ENCODE peak calls at places on chromosome 9, in four cellular contexts. I is left lung, C is testis, J is dorsolateral prefrontal cortex. L is an unnamed sample.
A peak's percentile ranks its signal among the peaks of the same experiment; 100 is the strongest.

GRCh38 chr9:35516481-35516880 is 26.6 kb downstream of the RUSC2 start:
- DNase-seq in C (no peak), I (no peak), J (no peak), L (no peak)

GRCh38 chr9:28329323-28329722 is 756.0 kb upstream of the C9orf72 start:
- DNase-seq in C (no peak), I (no peak), J (no peak), L (no peak)

GRCh38 chr9:27856054-27856453 is 282.8 kb upstream of the C9orf72 start:
- DNase-seq in I (no peak), J (no peak), C (no peak), L (no peak)

GRCh38 chr9:131616983-131617604 is 71.8 kb downstream of the PRRT1B start:
- DNase-seq in J (no peak), C (no peak), I (no peak), L (no peak)

GRCh38 chr9:124037790-124038189 is 26.2 kb downstream of the LHX2 start:
- DNase-seq in J (no peak), I (no peak), C (no peak), L (no peak)

GRCh38 chr9:68574150-68574549 is 33.5 kb upstream of the TMEM252 start:
- DNase-seq in J (no peak), C (no peak), I (no peak), L (no peak)

GRCh38 chr9:116683535-116683934 is 3.6 kb upstream of the TRIM32 start:
- DNase-seq in C (no peak), J (no peak), I (no peak), L (no peak)

GRCh38 chr9:69632768-69633167 is 39.4 kb downstream of the APBA1 start:
- DNase-seq in I (no peak), C (no peak), J (no peak), L (no peak)

GRCh38 chr9:32942755-32943460 is 58.5 kb downstream of the APTX start:
- DNase-seq in I (no peak), C (peak; percentile 41), J (no peak), L (no peak)

GRCh38 chr9:115694014-115694413 is 459.6 kb upstream of the PAPPA start:
- DNase-seq in C (no peak), I (no peak), J (no peak), L (no peak)

GRCh38 chr9:91119147-91119546 is 242.6 kb downstream of the AUH start:
- DNase-seq in J (no peak), C (no peak), I (no peak), L (no peak)

GRCh38 chr9:124077915-124078572 is 66.5 kb downstream of the LHX2 start:
- DNase-seq in I (no peak), C (no peak), J (no peak), L (no peak)

GRCh38 chr9:72894342-72894741 is 58.5 kb downstream of the ALDH1A1 start:
- DNase-seq in C (no peak), J (no peak), I (no peak), L (no peak)

GRCh38 chr9:129513856-129514496 is 106.9 kb downstream of the C9orf50 start:
- DNase-seq in I (no peak), C (no peak), J (no peak), L (no peak)

GRCh38 chr9:107487521-107488399 is 1.8 kb downstream of the KLF4 start:
- DNase-seq in C (peak; percentile 81), I (peak; percentile 64), J (peak; percentile 47), L (peak; percentile 49)

GRCh38 chr9:128275198-128276007 is at the start of gene GOLGA2:
- DNase-seq in J (no peak), I (no peak), C (peak; percentile 60), L (peak; percentile 87)

GRCh38 chr9:94912700-94913249 is 186.3 kb downstream of the AOPEP start:
- DNase-seq in C (no peak), I (no peak), J (no peak), L (no peak)

GRCh38 chr9:92658176-92658575 is 11.8 kb downstream of the IPPK start:
- DNase-seq in I (no peak), C (no peak), J (peak; percentile 16), L (no peak)

GRCh38 chr9:9963861-9964260 is 648.9 kb downstream of the PTPRD start:
- DNase-seq in I (no peak), C (no peak), J (no peak), L (no peak)

GRCh38 chr9:87494970-87495471 is 2.6 kb upstream of the DAPK1 start:
- DNase-seq in J (no peak), C (no peak), I (no peak), L (no peak)

GRCh38 chr9:111870774-111871542 is 25.7 kb upstream of the UGCG start:
- DNase-seq in C (no peak), I (no peak), J (no peak), L (peak; percentile 30)

GRCh38 chr9:78972303-78973002 is 599.3 kb upstream of the TLE4 start:
- DNase-seq in C (no peak), I (no peak), J (no peak), L (no peak)

GRCh38 chr9:121620777-121621437 is 30.5 kb upstream of the DAB2IP start:
- DNase-seq in I (no peak), J (no peak), C (no peak), L (peak; percentile 60)

GRCh38 chr9:99326917-99327189 is 104.8 kb downstream of the SEC61B start:
- DNase-seq in J (no peak), C (no peak), I (no peak), L (no peak)

GRCh38 chr9:126612813-126613641 is 701 bp upstream of the LMX1B start:
- DNase-seq in I (no peak), J (no peak), C (no peak), L (no peak)

GRCh38 chr9:92564982-92565381 is 29.2 kb upstream of the ECM2 start:
- DNase-seq in J (no peak), I (no peak), C (no peak), L (no peak)

GRCh38 chr9:90309809-90310522 is 332.7 kb downstream of the DIRAS2 start:
- DNase-seq in C (no peak), I (no peak), J (no peak), L (no peak)

GRCh38 chr9:85554349-85554748 is 187.4 kb downstream of the AGTPBP1 start:
- DNase-seq in C (no peak), J (no peak), I (no peak), L (no peak)

GRCh38 chr9:125460883-125461475 is 199.4 kb downstream of the GAPVD1 start:
- DNase-seq in J (no peak), C (no peak), I (no peak), L (no peak)

GRCh38 chr9:96875460-96876142 is 21.3 kb upstream of the ZNF782 start:
- DNase-seq in I (peak; percentile 61), J (peak; percentile 67), C (peak; percentile 90), L (peak; percentile 82)

GRCh38 chr9:89457376-89457855 is 40.5 kb downstream of the SEMA4D start:
- DNase-seq in C (no peak), I (no peak), J (no peak), L (no peak)

GRCh38 chr9:36407122-36407723 is 7.2 kb upstream of the RNF38 start:
- DNase-seq in I (peak; percentile 57), J (peak; percentile 63), C (peak; percentile 72), L (peak; percentile 54)

GRCh38 chr9:83967083-83967482 is 12.9 kb downstream of the HNRNPK start:
- DNase-seq in I (no peak), C (no peak), J (no peak), L (no peak)

DNA sequence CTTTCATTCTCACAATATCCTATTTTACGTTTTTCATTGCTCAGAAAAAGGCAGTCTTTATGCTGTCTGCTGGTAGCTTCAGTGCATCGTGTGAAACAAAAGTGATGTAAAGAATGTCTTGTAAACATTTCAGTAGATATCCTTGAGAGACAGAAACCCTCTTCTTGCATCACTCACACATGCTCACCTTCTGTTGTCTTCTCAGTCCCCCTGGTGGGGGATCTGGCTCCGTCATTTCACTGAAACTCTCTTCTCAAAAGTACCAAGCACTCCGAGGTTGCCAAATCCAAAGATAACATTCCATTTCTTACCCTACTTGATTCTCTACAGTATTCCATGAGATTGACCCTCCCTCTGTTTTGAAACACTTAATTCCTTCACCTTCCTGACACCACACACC is 46.1 kb upstream of the PCA3 start:
- DNase-seq in J (no peak), C (no peak), I (no peak), L (no peak)
- TF ChIP-seq CTCF in J (no peak), C (no peak), I (no peak), L (no peak)

GRCh38 chr9:133729646-133730281 is 8.4 kb downstream of the SARDH start:
- DNase-seq in J (no peak), C (peak; percentile 6), I (no peak), L (no peak)
- TF ChIP-seq CTCF in J (no peak), C (no peak), I (no peak), L (no peak)

GRCh38 chr9:108779506-108779905 is 76.3 kb downstream of the ACTL7B start:
- DNase-seq in I (no peak), J (peak; percentile 62), C (no peak), L (no peak)

GRCh38 chr9:108775901-108776306 is 79.9 kb downstream of the ACTL7B start:
- DNase-seq in J (no peak), C (no peak), I (no peak), L (no peak)

GRCh38 chr9:108780949-108781734 is 74.6 kb downstream of the ACTL7B start:
- DNase-seq in C (no peak), J (no peak), I (no peak), L (no peak)

GRCh38 chr9:108776920-108777650 is 78.7 kb downstream of the ACTL7B start:
- DNase-seq in J (no peak), C (no peak), I (no peak), L (no peak)
- TF ChIP-seq CTCF in J (no peak), C (no peak), I (no peak), L (no peak)

DNA sequence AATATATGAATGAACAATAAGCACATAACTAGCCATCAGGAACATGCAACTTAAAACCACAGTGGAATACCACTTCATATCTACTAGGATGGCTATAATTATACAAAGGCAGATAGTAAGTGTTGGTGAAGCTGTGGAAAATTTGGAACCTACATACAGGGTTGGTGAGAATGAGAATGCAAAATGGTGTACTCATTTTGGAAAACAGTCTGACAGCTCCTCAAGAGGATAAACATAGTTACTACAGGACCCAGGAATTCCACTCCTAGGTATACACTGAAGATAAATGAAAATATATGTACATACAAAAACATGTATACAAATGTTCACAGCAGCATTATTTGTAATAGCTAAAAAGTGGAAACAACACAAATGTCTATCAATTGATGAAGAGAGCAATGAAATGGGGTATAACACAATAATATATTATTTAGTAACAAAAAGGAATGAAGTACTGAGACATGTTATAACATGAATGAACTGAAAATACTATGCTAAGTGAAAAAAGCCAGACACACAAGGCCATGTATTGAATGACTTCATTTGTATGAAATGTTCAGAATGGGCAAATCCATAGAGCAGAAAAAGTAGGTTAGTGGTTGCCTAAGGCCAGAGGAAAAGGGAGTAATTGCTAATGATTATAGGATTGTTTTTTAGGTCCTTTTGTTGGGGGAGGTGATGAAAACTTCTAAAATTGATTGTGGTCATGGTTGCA is 31.2 kb upstream of the CDK5RAP2 start:
- DNase-seq in I (no peak), C (no peak), J (no peak), L (no peak)
- TF ChIP-seq CTCF in I (no peak), C (no peak), J (peak; percentile 29), L (no peak)

L was measured in GM13976.